ENCODE peak calls at places on chromosomes 4 and X, in six cellular contexts. F, V, O, T, I and E are unnamed samples.

GRCh38 chrX:110992611-110993010 is 103.4 kb upstream of the PAK3 start:
- DNase-seq in O (peak; percentile 15), F (no peak), I (peak; percentile 1), V (peak; percentile 23), T (peak; percentile 62), E (no peak)

GRCh38 chr4:89243741-89244252 is 63.8 kb downstream of the GPRIN3 start:
- DNase-seq in T (no peak), V (no peak), O (no peak), F (no peak), I (no peak), E (no peak)

GRCh38 chrX:21740329-21741274 is 17.3 kb downstream of the SMPX start:
- DNase-seq in T (no peak), F (no peak), V (no peak), O (no peak), I (no peak), E (no peak)

GRCh38 chr4:86174496-86174895 is 185.4 kb downstream of the MAPK10 start:
- DNase-seq in O (no peak), V (no peak), F (no peak), T (no peak), I (no peak), E (no peak)

GRCh38 chrX:47366051-47366722 is 4.2 kb upstream of the ZNF157 start:
- DNase-seq in O (peak; percentile 66), V (peak; percentile 92), F (peak; percentile 49), T (peak; percentile 87), I (peak; percentile 65), E (no peak)

GRCh38 chr4:163447481-163447880 is 26.1 kb downstream of the TKTL2 start:
- DNase-seq in F (no peak), V (no peak), T (no peak), O (no peak), I (no peak), E (no peak)

GRCh38 chr4:21476753-21477152 is 471.8 kb downstream of the KCNIP4 start:
- DNase-seq in O (no peak), V (no peak), T (no peak), F (no peak), I (no peak), E (no peak)

GRCh38 chrX:46704767-46705386 is 54.0 kb downstream of the SLC9A7 start:
- DNase-seq in I (peak; percentile 23), O (peak; percentile 29), T (peak; percentile 64), V (no peak), F (no peak), E (no peak)